ENCODE peak calls at places on chromosome 18, in five cellular contexts. E is MM.1S; N is psoas muscle; Z is GM19239; A is activated naive CD4-positive, alpha-beta T cell treated with anti-CD3 and anti-CD28 coated beads, Interleukin-2, amount 50 U/mL, for 16 hours. I is an unnamed sample.

GRCh38 chr18:59233017-59233410 is 13.1 kb downstream of the GRP start:
- DNase-seq in E (no peak), N (no peak), Z (no peak), A (no peak), I (no peak)

GRCh38 chr18:69795785-69796184 is 151.9 kb downstream of the CD226 start:
- DNase-seq in E (no peak), N (no peak), Z (no peak), A (no peak), I (no peak)

GRCh38 chr18:46282177-46282570 is 178.0 kb downstream of the HAUS1 start:
- DNase-seq in E (no peak), N (no peak), Z (no peak), A (no peak), I (no peak)

GRCh38 chr18:79283341-79283879 is 112.3 kb upstream of the NFATC1 start:
- DNase-seq in E (no peak), N (no peak), Z (no peak), A (no peak), I (no peak)

GRCh38 chr18:13439475-13439874 is 220.9 kb downstream of the LDLRAD4 start:
- DNase-seq in E (no peak), N (no peak), Z (no peak), A (no peak), I (no peak)

GRCh38 chr18:41395695-41396094 is 559.3 kb upstream of the PIK3C3 start:
- DNase-seq in E (no peak), N (no peak), Z (no peak), A (no peak), I (no peak)

GRCh38 chr18:25181581-25181980 is 170.4 kb downstream of the ZNF521 start:
- DNase-seq in E (peak), N (no peak), Z (no peak), A (no peak), I (no peak)

GRCh38 chr18:54561864-54562263 is 29.2 kb upstream of the DYNAP start:
- DNase-seq in E (no peak), N (no peak), Z (no peak), A (no peak), I (no peak)

GRCh38 chr18:48186861-48187260 is 222.3 kb downstream of the ZBTB7C start:
- DNase-seq in E (no peak), N (no peak), Z (no peak), A (no peak), I (no peak)

GRCh38 chr18:8003878-8004675 is 437.0 kb downstream of the PTPRM start:
- DNase-seq in E (no peak), N (no peak), Z (no peak), A (no peak), I (no peak)

GRCh38 chr18:57337890-57338289 is 14.5 kb upstream of the ST8SIA3 start:
- DNase-seq in E (no peak), N (no peak), Z (no peak), A (no peak), I (no peak)

GRCh38 chr18:49446481-49446880 is 14.0 kb downstream of the DYM start:
- DNase-seq in E (no peak), N (no peak), Z (no peak), A (no peak), I (no peak)

GRCh38 chr18:65091737-65092329 is 659.0 kb upstream of the CDH7 start:
- DNase-seq in E (peak), N (no peak), Z (no peak), A (no peak), I (no peak)

GRCh38 chr18:40878371-40878770 is 1076.7 kb upstream of the PIK3C3 start:
- DNase-seq in E (no peak), N (no peak), Z (no peak), A (no peak), I (no peak)

GRCh38 chr18:23967321-23968089 is 47.0 kb upstream of the TTC39C start:
- DNase-seq in E (peak), N (no peak), Z (no peak), A (no peak), I (no peak)

GRCh38 chr18:21853972-21854563 is 113.5 kb downstream of the MIB1 start:
- DNase-seq in E (no peak), N (no peak), Z (no peak), A (no peak), I (no peak)

GRCh38 chr18:13372405-13372995 is 153.9 kb downstream of the LDLRAD4 start:
- DNase-seq in E (no peak), N (no peak), Z (no peak), A (no peak), I (no peak)

GRCh38 chr18:24629926-24630325 is 169.5 kb downstream of the HRH4 start:
- DNase-seq in E (no peak), N (no peak), Z (no peak), A (no peak), I (no peak)

GRCh38 chr18:1505856-1506255 is 601.2 kb downstream of the ADCYAP1 start:
- DNase-seq in E (no peak), N (no peak), Z (no peak), A (no peak), I (no peak)

GRCh38 chr18:53991805-53992204 is 232.7 kb downstream of the MBD2 start:
- DNase-seq in E (no peak), N (no peak), Z (no peak), A (no peak), I (no peak)

GRCh38 chr18:54737986-54738385 is 90.3 kb upstream of the RAB27B start:
- DNase-seq in E (no peak), N (no peak), Z (no peak), A (no peak), I (no peak)

GRCh38 chr18:13332874-13333273 is 114.3 kb downstream of the LDLRAD4 start:
- DNase-seq in E (no peak), N (no peak), Z (no peak), A (no peak), I (no peak)

GRCh38 chr18:28961669-28962228 is 784.8 kb upstream of the CDH2 start:
- DNase-seq in E (peak), N (no peak), Z (no peak), A (no peak), I (no peak)

GRCh38 chr18:45161850-45162249 is 453.4 kb upstream of the SLC14A2 start:
- DNase-seq in E (peak), N (no peak), Z (peak), A (no peak), I (no peak)

GRCh38 chr18:23225518-23225917 is 90.2 kb downstream of the CABLES1 start:
- DNase-seq in E (no peak), N (no peak), Z (no peak), A (no peak), I (no peak)

GRCh38 chr18:47215554-47216138 is 35.8 kb downstream of the SKOR2 start:
- DNase-seq in E (peak), N (no peak), Z (no peak), A (no peak), I (no peak)

GRCh38 chr18:49048361-49048760 is 97.6 kb upstream of the SMAD7 start:
- DNase-seq in E (no peak), N (no peak), Z (no peak), A (no peak), I (no peak)

GRCh38 chr18:48629730-48630324 is 91.0 kb downstream of the CTIF start:
- DNase-seq in E (no peak), N (no peak), Z (no peak), A (no peak), I (no peak)

GRCh38 chr18:463442-464310 is 36.8 kb downstream of the COLEC12 start:
- DNase-seq in E (no peak), N (no peak), Z (no peak), A (no peak), I (no peak)

GRCh38 chr18:56248613-56249235 is 389.7 kb downstream of the TXNL1 start:
- DNase-seq in E (peak), N (no peak), Z (peak), A (no peak), I (no peak)

GRCh38 chr18:69397096-69397495 is 3.6 kb upstream of the DOK6 start:
- DNase-seq in E (no peak), N (no peak), Z (no peak), A (no peak), I (no peak)

GRCh38 chr18:77008006-77008405 is 124.6 kb downstream of the MBP start:
- DNase-seq in E (no peak), N (no peak), Z (no peak), A (no peak), I (no peak)

GRCh38 chr18:8777846-8778245 is 72.5 kb downstream of the MTCL1 start:
- DNase-seq in E (no peak), N (no peak), Z (no peak), A (no peak), I (no peak)

GRCh38 chr18:8153887-8154583 is 455.2 kb upstream of the RAB12 start:
- DNase-seq in E (no peak), N (no peak), Z (no peak), A (no peak), I (no peak)

GRCh38 chr18:10235553-10235952 is 218.9 kb upstream of the APCDD1 start:
- DNase-seq in E (no peak), N (no peak), Z (no peak), A (no peak), I (no peak)

GRCh38 chr18:34947711-34948125 is 93.5 kb upstream of the MAPRE2 start:
- DNase-seq in E (no peak), N (no peak), Z (no peak), A (no peak), I (no peak)

GRCh38 chr18:39843546-39843945 is 2111.5 kb upstream of the PIK3C3 start:
- DNase-seq in E (no peak), N (no peak), Z (no peak), A (no peak), I (no peak)

GRCh38 chr18:37985126-37985525 is 419.5 kb upstream of the CELF4 start:
- DNase-seq in E (no peak), N (no peak), Z (no peak), A (no peak), I (no peak)

I was measured in left ventricle myocardium superior.